ENCODE peak calls at places on chromosomes 11 and 22, in seven cellular contexts. W is SHP77 treated with DMSO at 0.1 percent for 48 hours, F is lower lobe of right lung, B is uterus, H is K562, V is activated T-cell treated with anti-CD3 and anti-CD28 coated beads for 1 hour, O is NCI-H774. P is an unnamed sample.

GRCh38 chr11:28760676-28761390 is 652.6 kb downstream of the METTL15 start:
- DNase-seq in W (peak; percentile 52), F (no peak), B (no peak), H (no peak), V (no peak), O (no peak), P (no peak)

GRCh38 chr11:2759228-2760195 is 59.7 kb upstream of the KCNQ1OT1 start:
- DNase-seq in W (no peak), F (peak; percentile 32), B (no peak), H (no peak), V (no peak), O (no peak), P (peak; percentile 10)

GRCh38 chr22:42270178-42270511 is 308 bp downstream of the TCF20 start:
- DNase-seq in W (no peak), F (no peak), B (no peak), H (peak; percentile 81), V (no peak), O (no peak), P (peak; percentile 35)

GRCh38 chr11:64312947-64313346 is 4.4 kb downstream of the TRMT112 start:
- DNase-seq in W (no peak), F (no peak), B (no peak), H (no peak), V (no peak), O (no peak), P (no peak)

GRCh38 chr22:50678651-50679521 is 6.3 kb downstream of the SHANK3 start:
- DNase-seq in W (no peak), F (no peak), B (no peak), H (no peak), V (no peak), O (no peak), P (no peak)

GRCh38 chr22:42001127-42001526 is 2.5 kb downstream of the WBP2NL start:
- DNase-seq in W (no peak), F (no peak), B (no peak), H (no peak), V (no peak), O (no peak), P (no peak)

GRCh38 chr22:38144025-38144405 is 33.5 kb upstream of the BAIAP2L2 start:
- DNase-seq in W (peak; percentile 7), F (no peak), B (no peak), H (no peak), V (no peak), O (no peak), P (no peak)

GRCh38 chr11:2512431-2513407 is 67.9 kb downstream of the KCNQ1 start:
- DNase-seq in W (no peak), F (peak; percentile 41), B (peak; percentile 11), H (peak; percentile 10), V (no peak), O (no peak), P (peak; percentile 13)

GRCh38 chr11:95716266-95716665 is 73.3 kb downstream of the FAM76B start:
- DNase-seq in W (no peak), F (no peak), B (no peak), H (no peak), V (no peak), O (no peak), P (no peak)

GRCh38 chr11:62677160-62677559 is 1.7 kb downstream of the UBXN1 start:
- DNase-seq in W (no peak), F (no peak), B (no peak), H (no peak), V (no peak), O (no peak), P (no peak)

GRCh38 chr11:3225159-3225758 is 6.6 kb upstream of the MRGPRG start:
- DNase-seq in W (no peak), F (no peak), B (no peak), H (no peak), V (no peak), O (no peak), P (no peak)

GRCh38 chr11:12581923-12582322 is 92.3 kb upstream of the TEAD1 start:
- DNase-seq in W (no peak), F (peak; percentile 63), B (no peak), H (peak; percentile 41), V (no peak), O (no peak), P (no peak)

GRCh38 chr22:50206599-50206998 is 5.8 kb downstream of the SELENOO start:
- DNase-seq in W (no peak), F (peak; percentile 80), B (no peak), H (peak; percentile 42), V (no peak), O (no peak), P (no peak)

GRCh38 chr11:125166347-125166841 is 1.8 kb downstream of the PKNOX2 start:
- DNase-seq in W (no peak), F (no peak), B (peak; percentile 42), H (no peak), V (no peak), O (no peak), P (no peak)

P was measured in glutamatergic neuron.